ENCODE peak calls at places on chromosome 22, in six cellular contexts. E, U, M, F, B and A are unnamed samples. For H3K4me1, the result is how much of the 10 kb centered on the place peaks cover.

GRCh38 chr22:41197808-41198585 is 7.1 kb upstream of the L3MBTL2 start:
- DNase-seq in M (peak), E (no peak), F (no peak), B (no peak), U (peak), A (peak)

GRCh38 chr22:35998748-35999147 is 29.9 kb downstream of the RBFOX2 start:
- DNase-seq in E (no peak), B (no peak), U (no peak), M (no peak), F (no peak), A (no peak)

GRCh38 chr22:24289781-24290181 is 19.1 kb downstream of the SPECC1L start:
- DNase-seq in B (no peak), E (no peak), M (peak), F (no peak), U (peak), A (no peak)

GRCh38 chr22:40665312-40665711 is 14.0 kb upstream of the MCHR1 start:
- DNase-seq in F (no peak), U (no peak), B (no peak), E (no peak), M (peak), A (no peak)

GRCh38 chr22:42172385-42173172 is 42.0 kb upstream of the CYP2D6 start:
- DNase-seq in U (no peak), F (no peak), B (no peak), E (no peak), M (peak), A (no peak)

GRCh38 chr22:39431216-39431801 is 25.5 kb upstream of the MGAT3 start:
- DNase-seq in M (no peak), B (no peak), F (no peak), E (no peak), U (no peak), A (no peak)

GRCh38 chr22:48596111-48596860 is 1231.4 kb downstream of the BRD1 start:
- DNase-seq in F (no peak), E (no peak), U (no peak), M (no peak), B (no peak), A (no peak)

GRCh38 chr22:43331698-43332097 is 11.5 kb downstream of the SCUBE1 start:
- DNase-seq in U (no peak), F (no peak), B (no peak), E (no peak), M (no peak), A (no peak)

GRCh38 chr22:31342389-31343125 is 3.6 kb downstream of the PATZ1 start:
- DNase-seq in U (peak), B (no peak), M (no peak), F (no peak), E (no peak), A (no peak)

GRCh38 chr22:17960695-17961442 is 63.5 kb downstream of the MICAL3 start:
- DNase-seq in M (no peak), B (no peak), E (no peak), F (no peak), U (peak), A (no peak)

GRCh38 chr22:27372969-27373670 is 428.4 kb downstream of the MN1 start:
- DNase-seq in E (no peak), M (peak), F (no peak), U (peak), B (peak), A (no peak)

GRCh38 chr22:23831781-23832180 is 7.0 kb downstream of the DERL3 start:
- DNase-seq in E (no peak), F (no peak), M (no peak), U (no peak), B (no peak), A (no peak)

GRCh38 chr22:31177420-31178162 is 17.6 kb downstream of the RNF185 start:
- DNase-seq in M (peak), B (no peak), U (no peak), E (peak), F (no peak), A (peak)

GRCh38 chr22:41197046-41197807 is 7.9 kb upstream of the L3MBTL2 start:
- DNase-seq in B (no peak), E (peak), U (peak), F (no peak), M (peak), A (peak)

GRCh38 chr22:24954114-24954463 is 1.6 kb downstream of the KIAA1671 start:
- DNase-seq in M (peak), U (peak), F (no peak), E (no peak), B (no peak), A (no peak)

GRCh38 chr22:41912338-41913039 is 2.4 kb downstream of the SHISA8 start:
- DNase-seq in F (no peak), U (no peak), M (no peak), B (no peak), E (no peak), A (no peak)

GRCh38 chr22:29873943-29874342 is 9.0 kb upstream of the MTMR3 start:
- DNase-seq in E (no peak), M (peak), B (no peak), U (no peak), F (no peak), A (no peak)

GRCh38 chr22:25564979-25565677 is 653 bp downstream of the GRK3 start:
- DNase-seq in B (peak), U (peak), F (no peak), M (peak), E (peak), A (no peak)

GRCh38 chr22:17843189-17843588 is 68.9 kb upstream of the BID start:
- DNase-seq in F (no peak), E (no peak), U (no peak), B (no peak), M (no peak), A (no peak)

GRCh38 chr22:37747090-37747714 is 50.4 kb downstream of the TRIOBP start:
- DNase-seq in U (peak), E (peak), M (peak), B (no peak), F (no peak), A (peak)

GRCh38 chr22:37745548-37746365 is 48.9 kb downstream of the TRIOBP start:
- DNase-seq in U (peak), E (peak), F (no peak), B (no peak), M (peak), A (peak)

GRCh38 chr22:37747715-37748100 is 50.9 kb downstream of the TRIOBP start:
- DNase-seq in B (no peak), U (no peak), M (no peak), E (no peak), F (no peak), A (no peak)

GRCh38 chr22:37744589-37744988 is 47.7 kb downstream of the TRIOBP start:
- DNase-seq in U (no peak), F (no peak), B (no peak), M (no peak), E (no peak), A (no peak)

DNA sequence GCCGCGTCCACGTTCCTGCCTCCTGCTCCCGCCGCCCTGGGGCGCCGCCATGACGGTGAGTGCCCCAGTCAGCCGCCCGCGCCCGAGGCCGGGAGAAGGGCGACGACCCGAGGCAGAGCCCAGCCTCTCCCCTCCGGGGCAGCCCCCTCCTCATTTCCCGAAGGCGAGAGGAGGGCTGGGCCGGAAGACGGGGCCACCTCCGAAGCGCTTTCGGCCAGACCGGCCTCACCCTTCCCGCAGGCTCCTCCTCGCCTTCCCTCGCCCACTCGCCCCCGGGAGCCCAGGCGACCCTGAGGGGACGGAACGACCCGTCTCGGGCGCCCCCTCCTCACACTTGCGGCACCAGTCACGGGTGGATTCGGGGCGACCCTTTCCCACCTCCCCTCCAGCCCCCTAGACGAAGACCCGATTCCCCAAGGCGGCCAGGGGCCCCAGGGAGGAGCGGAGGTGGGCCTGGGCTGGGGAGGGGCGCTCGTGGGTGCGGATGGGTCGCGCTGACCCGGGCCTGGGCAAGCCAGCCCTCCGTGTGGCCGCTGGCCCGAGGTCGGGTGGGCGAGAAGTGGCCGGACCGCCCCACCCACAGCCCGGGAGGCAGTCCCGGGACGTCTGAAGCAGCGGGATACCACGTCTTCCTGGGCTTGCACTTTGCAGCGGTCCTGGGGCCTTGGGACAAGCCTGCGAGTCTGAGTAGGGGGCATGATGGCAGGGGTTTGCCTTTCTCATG is 49.7 kb downstream of the TRIOBP start:
- DNase-seq in B (no peak), U (peak), M (no peak), F (no peak), E (peak), A (no peak)
- H3K4me1 ChIP-seq in B (under half), U (under half), M (half or more), F (half or more), E (half or more), A (half or more)

GRCh38 chr22:49997932-49998717 is 14.4 kb downstream of the IL17REL start:
- DNase-seq in M (no peak), B (no peak), U (no peak), F (no peak), E (no peak), A (peak)
- TF ChIP-seq EZH2 in M (no peak), B (no peak), U (no peak), F (no peak), E (no peak), A (no peak)

GRCh38 chr22:44913198-44913983 is 96.4 kb downstream of the PHF21B start:
- DNase-seq in U (no peak), M (no peak), F (no peak), E (no peak), B (no peak), A (no peak)
- TF ChIP-seq CTCF in U (no peak), M (no peak), F (peak), E (no peak), B (no peak), A (no peak)

GRCh38 chr22:20064545-20065262 is 15.3 kb upstream of the DGCR8 start:
- DNase-seq in F (no peak), B (no peak), M (no peak), U (no peak), E (no peak), A (no peak)
- H3K4me1 ChIP-seq in F (under half), B (under half), M (under half), U (under half), E (under half), A (under half)

DNA sequence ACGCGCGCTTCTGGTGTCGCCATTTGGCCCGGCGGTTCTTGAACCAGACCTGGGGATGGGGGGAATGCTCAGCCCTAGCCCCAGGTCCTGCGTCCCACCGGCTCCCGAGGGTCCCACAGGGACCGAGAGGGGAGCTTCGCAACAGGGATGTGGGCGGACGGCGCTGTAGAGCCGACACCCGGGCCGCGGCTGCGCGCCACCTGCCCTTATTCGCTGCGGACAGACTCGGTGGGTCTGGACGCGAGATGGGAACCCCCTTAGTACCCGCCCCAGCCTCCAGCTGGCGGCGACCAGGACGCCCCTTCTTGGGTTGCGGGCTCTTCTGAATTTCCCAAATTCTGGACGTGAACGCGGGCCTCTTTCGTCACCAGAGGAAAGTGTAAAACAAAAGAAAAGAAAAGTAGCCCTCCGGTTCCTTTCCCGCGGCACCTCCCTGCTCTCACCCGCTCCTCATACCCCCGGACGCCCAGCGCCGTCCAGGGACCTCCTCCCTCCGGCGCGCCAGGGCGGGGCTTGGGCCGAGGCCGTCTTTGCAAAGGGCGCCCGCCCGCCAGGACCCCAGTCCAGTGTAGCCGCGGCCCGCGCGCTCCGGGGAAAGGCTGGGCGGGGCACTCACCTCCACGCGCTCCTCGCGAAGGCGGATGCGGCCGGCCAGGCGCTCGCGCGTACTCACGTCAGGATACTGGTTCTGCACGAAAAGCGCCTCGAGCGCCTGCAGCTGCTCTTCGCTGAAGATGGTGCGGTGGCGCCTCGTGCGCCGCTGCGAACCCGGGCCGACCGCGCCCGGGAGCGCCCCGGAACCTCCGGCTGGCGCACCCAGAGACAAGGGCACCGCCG is 827 bp downstream of the GSC2 start:
- DNase-seq in B (no peak), M (peak), E (peak), F (no peak), U (peak), A (no peak)
- TF ChIP-seq EZH2 in B (peak), M (peak), E (no peak), F (no peak), U (peak), A (no peak)